ENCODE peak calls at places on chromosomes 16 and 17, in nine cellular contexts. One of them, this sample, is unnamed.

GRCh38 chr16:3008749-3009088 is 4.0 kb upstream of the CLDN9 start:
- DNase-seq in heart left ventricle: no peak
- DNase-seq in transverse colon: no peak
- DNase-seq in A549: no peak
- DNase-seq in tibial nerve: no peak
- DNase-seq in GM12891: no peak
- DNase-seq in adrenal gland: no peak
- DNase-seq in ovary: no peak
- DNase-seq in uterus: no peak
- DNase-seq in this sample: no peak

GRCh38 chr16:14263769-14264168 is 192.7 kb downstream of the MRTFB start:
- DNase-seq in heart left ventricle: no peak
- DNase-seq in transverse colon: no peak
- DNase-seq in A549: no peak
- DNase-seq in tibial nerve: no peak
- DNase-seq in GM12891: no peak
- DNase-seq in adrenal gland: no peak
- DNase-seq in ovary: no peak
- DNase-seq in uterus: no peak
- DNase-seq in this sample: no peak

GRCh38 chr16:81238296-81239011 is at the start of gene BCO1:
- DNase-seq in heart left ventricle: no peak
- DNase-seq in transverse colon: peak
- DNase-seq in A549: peak
- DNase-seq in tibial nerve: no peak
- DNase-seq in GM12891: no peak
- DNase-seq in adrenal gland: no peak
- DNase-seq in ovary: peak
- DNase-seq in uterus: no peak
- DNase-seq in this sample: peak

GRCh38 chr17:15886804-15887203 is 58.1 kb upstream of the ADORA2B start:
- DNase-seq in heart left ventricle: no peak
- DNase-seq in transverse colon: no peak
- DNase-seq in A549: no peak
- DNase-seq in tibial nerve: no peak
- DNase-seq in GM12891: no peak
- DNase-seq in adrenal gland: peak
- DNase-seq in ovary: no peak
- DNase-seq in uterus: no peak
- DNase-seq in this sample: no peak

GRCh38 chr16:15907863-15908478 is 19.6 kb upstream of the CEP20 start:
- DNase-seq in heart left ventricle: no peak
- DNase-seq in transverse colon: peak
- DNase-seq in A549: peak
- DNase-seq in tibial nerve: no peak
- DNase-seq in GM12891: peak
- DNase-seq in adrenal gland: peak
- DNase-seq in ovary: no peak
- DNase-seq in uterus: no peak
- DNase-seq in this sample: peak

GRCh38 chr17:17698869-17699351 is 17.7 kb downstream of the RAI1 start:
- DNase-seq in heart left ventricle: no peak
- DNase-seq in transverse colon: no peak
- DNase-seq in A549: no peak
- DNase-seq in tibial nerve: no peak
- DNase-seq in GM12891: no peak
- DNase-seq in adrenal gland: peak
- DNase-seq in ovary: no peak
- DNase-seq in uterus: peak
- DNase-seq in this sample: peak

GRCh38 chr16:83863682-83864081 is 35.2 kb upstream of the MLYCD start:
- DNase-seq in heart left ventricle: no peak
- DNase-seq in transverse colon: no peak
- DNase-seq in A549: no peak
- DNase-seq in tibial nerve: no peak
- DNase-seq in GM12891: no peak
- DNase-seq in adrenal gland: no peak
- DNase-seq in ovary: no peak
- DNase-seq in uterus: no peak
- DNase-seq in this sample: no peak

GRCh38 chr16:84993926-84994325 is 17.4 kb downstream of the ZDHHC7 start:
- DNase-seq in heart left ventricle: no peak
- DNase-seq in transverse colon: no peak
- DNase-seq in A549: no peak
- DNase-seq in tibial nerve: no peak
- DNase-seq in GM12891: no peak
- DNase-seq in adrenal gland: no peak
- DNase-seq in ovary: no peak
- DNase-seq in uterus: no peak
- DNase-seq in this sample: no peak

GRCh38 chr16:27326738-27327585 is 13.2 kb downstream of the IL4R start:
- DNase-seq in heart left ventricle: peak
- DNase-seq in transverse colon: peak
- DNase-seq in A549: peak
- DNase-seq in tibial nerve: peak
- DNase-seq in GM12891: peak
- DNase-seq in adrenal gland: peak
- DNase-seq in ovary: peak
- DNase-seq in uterus: peak
- DNase-seq in this sample: peak

GRCh38 chr16:51535591-51535990 is 384.5 kb upstream of the SALL1 start:
- DNase-seq in heart left ventricle: no peak
- DNase-seq in transverse colon: no peak
- DNase-seq in A549: no peak
- DNase-seq in tibial nerve: no peak
- DNase-seq in GM12891: no peak
- DNase-seq in adrenal gland: no peak
- DNase-seq in ovary: no peak
- DNase-seq in uterus: no peak
- DNase-seq in this sample: no peak

GRCh38 chr16:70437582-70438324 is 1.1 kb downstream of the ST3GAL2 start:
- DNase-seq in heart left ventricle: no peak
- DNase-seq in transverse colon: no peak
- DNase-seq in A549: no peak
- DNase-seq in tibial nerve: no peak
- DNase-seq in GM12891: no peak
- DNase-seq in adrenal gland: peak
- DNase-seq in ovary: peak
- DNase-seq in uterus: no peak
- DNase-seq in this sample: no peak

GRCh38 chr16:85602831-85603755 is 10.0 kb upstream of the GSE1 start:
- DNase-seq in heart left ventricle: no peak
- DNase-seq in transverse colon: no peak
- DNase-seq in A549: no peak
- DNase-seq in tibial nerve: no peak
- DNase-seq in GM12891: no peak
- DNase-seq in adrenal gland: no peak
- DNase-seq in ovary: no peak
- DNase-seq in uterus: no peak
- DNase-seq in this sample: no peak

GRCh38 chr16:57530104-57530522 is 6.3 kb downstream of the CCDC102A start:
- DNase-seq in heart left ventricle: peak
- DNase-seq in transverse colon: peak
- DNase-seq in A549: no peak
- DNase-seq in tibial nerve: no peak
- DNase-seq in GM12891: peak
- DNase-seq in adrenal gland: peak
- DNase-seq in ovary: no peak
- DNase-seq in uterus: peak
- DNase-seq in this sample: peak

GRCh38 chr16:11914759-11915643 is 755 bp downstream of the GSPT1 start:
- DNase-seq in heart left ventricle: peak
- DNase-seq in transverse colon: peak
- DNase-seq in A549: no peak
- DNase-seq in tibial nerve: no peak
- DNase-seq in GM12891: peak
- DNase-seq in adrenal gland: peak
- DNase-seq in ovary: no peak
- DNase-seq in uterus: peak
- DNase-seq in this sample: peak

GRCh38 chr16:19088341-19088916 is 21.0 kb downstream of the COQ7 start:
- DNase-seq in heart left ventricle: no peak
- DNase-seq in transverse colon: no peak
- DNase-seq in A549: no peak
- DNase-seq in tibial nerve: no peak
- DNase-seq in GM12891: no peak
- DNase-seq in adrenal gland: no peak
- DNase-seq in ovary: no peak
- DNase-seq in uterus: no peak
- DNase-seq in this sample: no peak

GRCh38 chr16:49472598-49472997 is 99.0 kb downstream of the C16orf78 start:
- DNase-seq in heart left ventricle: no peak
- DNase-seq in transverse colon: peak
- DNase-seq in A549: no peak
- DNase-seq in tibial nerve: no peak
- DNase-seq in GM12891: no peak
- DNase-seq in adrenal gland: no peak
- DNase-seq in ovary: peak
- DNase-seq in uterus: peak
- DNase-seq in this sample: no peak

DNA sequence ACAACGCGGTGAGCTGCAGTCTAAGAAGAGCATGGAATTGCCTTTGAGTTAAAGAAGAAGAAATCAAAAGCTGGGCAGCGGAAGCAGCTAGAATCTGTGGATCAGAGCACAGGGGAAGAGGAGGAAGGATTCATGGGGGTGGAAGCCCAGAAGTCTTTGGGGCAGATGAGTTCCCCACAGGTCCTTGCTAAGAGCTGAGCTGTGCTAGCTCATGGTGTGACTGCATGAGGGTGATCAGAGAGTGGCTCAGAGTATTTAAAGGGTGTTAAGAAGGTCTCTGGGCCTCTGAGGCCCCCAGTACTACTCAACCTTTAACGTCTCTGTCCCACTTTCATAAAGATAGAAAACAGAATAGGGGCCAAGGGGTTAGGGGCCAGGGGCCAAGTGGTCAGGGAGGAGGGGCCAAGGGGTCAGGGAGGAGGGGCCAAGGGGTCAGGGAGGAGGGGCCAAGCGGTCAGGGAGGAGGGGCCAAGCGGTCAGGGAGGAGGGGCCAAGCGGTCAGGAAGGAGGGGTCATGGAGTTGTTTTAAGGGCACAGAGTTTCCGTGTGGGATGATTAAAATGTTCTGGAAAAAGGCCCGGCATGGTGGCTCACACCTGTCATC is 12.0 kb upstream of the TRPV3 start:
- DNase-seq in heart left ventricle: no peak
- DNase-seq in transverse colon: no peak
- DNase-seq in A549: no peak
- DNase-seq in tibial nerve: no peak
- DNase-seq in GM12891: no peak
- DNase-seq in adrenal gland: no peak
- DNase-seq in ovary: no peak
- DNase-seq in uterus: no peak
- DNase-seq in this sample: no peak
- TF ChIP-seq POLR2A in heart left ventricle: no peak
- TF ChIP-seq POLR2A in transverse colon: no peak
- TF ChIP-seq POLR2A in A549: no peak
- TF ChIP-seq POLR2A in tibial nerve: no peak
- TF ChIP-seq POLR2A in GM12891: no peak
- TF ChIP-seq POLR2A in adrenal gland: no peak
- TF ChIP-seq POLR2A in ovary: no peak
- TF ChIP-seq POLR2A in uterus: no peak
- TF ChIP-seq POLR2A in this sample: no peak

GRCh38 chr17:28612936-28613872 is 781 bp downstream of the RSKR start:
- DNase-seq in heart left ventricle: no peak
- DNase-seq in transverse colon: peak
- DNase-seq in A549: peak
- DNase-seq in tibial nerve: no peak
- DNase-seq in GM12891: no peak
- DNase-seq in adrenal gland: peak
- DNase-seq in ovary: no peak
- DNase-seq in uterus: peak
- DNase-seq in this sample: no peak
- TF ChIP-seq POLR2A in heart left ventricle: no peak
- TF ChIP-seq POLR2A in transverse colon: no peak
- TF ChIP-seq POLR2A in A549: no peak
- TF ChIP-seq POLR2A in tibial nerve: no peak
- TF ChIP-seq POLR2A in GM12891: no peak
- TF ChIP-seq POLR2A in adrenal gland: no peak
- TF ChIP-seq POLR2A in ovary: no peak
- TF ChIP-seq POLR2A in uterus: no peak
- TF ChIP-seq POLR2A in this sample: no peak

DNA sequence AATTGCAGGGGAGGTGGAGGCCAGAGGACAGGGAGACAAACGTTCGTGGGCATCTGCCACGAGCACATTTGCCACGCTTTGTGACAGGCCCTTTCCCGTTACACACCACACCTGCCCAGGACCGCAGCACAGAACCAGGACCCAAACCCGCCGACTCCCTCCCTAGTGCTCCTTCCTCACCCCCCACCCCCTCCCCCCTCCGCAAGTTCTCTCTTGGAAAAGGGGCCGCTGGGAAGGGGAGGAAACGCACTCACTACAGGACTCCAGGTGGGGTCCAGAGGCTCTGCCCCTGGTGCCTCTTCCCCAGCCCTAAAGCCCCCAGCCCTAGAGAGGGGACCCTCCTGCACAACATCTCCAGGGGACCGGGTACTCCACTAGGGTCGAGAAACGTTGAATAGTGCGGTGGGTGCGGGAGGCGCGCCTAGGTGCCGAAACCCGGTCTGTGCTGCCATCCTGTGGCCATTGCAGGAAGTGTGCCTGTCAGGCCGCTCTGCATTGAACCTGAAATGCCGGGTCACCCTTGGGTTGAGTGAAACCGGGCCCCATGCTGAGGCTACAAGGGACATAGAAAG is 21.9 kb upstream of the EIF1 start:
- DNase-seq in heart left ventricle: peak
- DNase-seq in transverse colon: peak
- DNase-seq in A549: peak
- DNase-seq in tibial nerve: peak
- DNase-seq in GM12891: peak
- DNase-seq in adrenal gland: peak
- DNase-seq in ovary: peak
- DNase-seq in uterus: peak
- DNase-seq in this sample: peak
- TF ChIP-seq POLR2A in heart left ventricle: no peak
- TF ChIP-seq POLR2A in transverse colon: no peak
- TF ChIP-seq POLR2A in A549: no peak
- TF ChIP-seq POLR2A in tibial nerve: no peak
- TF ChIP-seq POLR2A in GM12891: no peak
- TF ChIP-seq POLR2A in adrenal gland: no peak
- TF ChIP-seq POLR2A in ovary: no peak
- TF ChIP-seq POLR2A in uterus: no peak
- TF ChIP-seq POLR2A in this sample: peak

GRCh38 chr17:46940692-46941404 is 17.9 kb downstream of the GOSR2 start:
- DNase-seq in heart left ventricle: peak
- DNase-seq in transverse colon: peak
- DNase-seq in A549: peak
- DNase-seq in tibial nerve: peak
- DNase-seq in GM12891: peak
- DNase-seq in adrenal gland: peak
- DNase-seq in ovary: peak
- DNase-seq in uterus: peak
- DNase-seq in this sample: peak

GRCh38 chr17:46930083-46930482 is 7.1 kb downstream of the GOSR2 start:
- DNase-seq in heart left ventricle: no peak
- DNase-seq in transverse colon: no peak
- DNase-seq in A549: no peak
- DNase-seq in tibial nerve: no peak
- DNase-seq in GM12891: no peak
- DNase-seq in adrenal gland: no peak
- DNase-seq in ovary: no peak
- DNase-seq in uterus: no peak
- DNase-seq in this sample: no peak

GRCh38 chr17:46931596-46931995 is 8.6 kb downstream of the GOSR2 start:
- DNase-seq in heart left ventricle: no peak
- DNase-seq in transverse colon: no peak
- DNase-seq in A549: no peak
- DNase-seq in tibial nerve: no peak
- DNase-seq in GM12891: no peak
- DNase-seq in adrenal gland: no peak
- DNase-seq in ovary: no peak
- DNase-seq in uterus: no peak
- DNase-seq in this sample: no peak

GRCh38 chr17:46935658-46936266 is 12.8 kb downstream of the GOSR2 start:
- DNase-seq in heart left ventricle: no peak
- DNase-seq in transverse colon: peak
- DNase-seq in A549: no peak
- DNase-seq in tibial nerve: no peak
- DNase-seq in GM12891: no peak
- DNase-seq in adrenal gland: no peak
- DNase-seq in ovary: no peak
- DNase-seq in uterus: no peak
- DNase-seq in this sample: no peak
- TF ChIP-seq POLR2A in heart left ventricle: no peak
- TF ChIP-seq POLR2A in transverse colon: no peak
- TF ChIP-seq POLR2A in A549: no peak
- TF ChIP-seq POLR2A in tibial nerve: no peak
- TF ChIP-seq POLR2A in GM12891: no peak
- TF ChIP-seq POLR2A in adrenal gland: no peak
- TF ChIP-seq POLR2A in ovary: no peak
- TF ChIP-seq POLR2A in uterus: no peak
- TF ChIP-seq POLR2A in this sample: no peak

This sample was measured in H54.